ENCODE peak calls at places on chromosomes 2 and 18, in nine cellular contexts. L, T, W, D, Q, U, I, Z and M are unnamed samples.

GRCh38 chr2:105256431-105257047 is 15.0 kb downstream of the GPR45 start:
- DNase-seq in L (no peak), T (peak), W (no peak), D (no peak), Q (no peak), U (no peak), I (peak), Z (no peak), M (no peak)

GRCh38 chr2:112541315-112542122 is 746 bp upstream of the POLR1B start:
- DNase-seq in L (no peak), T (peak), W (peak), D (peak), Q (peak), U (peak), I (peak), Z (peak), M (no peak)

GRCh38 chr18:12990977-12991838 is at the start of gene CEP192:
- DNase-seq in L (peak), T (peak), W (peak), D (peak), Q (peak), U (peak), I (peak), Z (peak), M (peak)

GRCh38 chr2:88831792-88832248 is 140.3 kb downstream of the RPIA start:
- DNase-seq in L (peak), T (peak), W (peak), D (peak), Q (peak), U (peak), I (peak), Z (no peak), M (no peak)

GRCh38 chr2:17930773-17931172 is 52.3 kb downstream of the KCNS3 start:
- DNase-seq in L (no peak), T (no peak), W (no peak), D (no peak), Q (no peak), U (no peak), I (no peak), Z (no peak), M (no peak)

GRCh38 chr2:124838426-124838825 is 813.3 kb downstream of the CNTNAP5 start:
- DNase-seq in L (no peak), T (no peak), W (no peak), D (no peak), Q (no peak), U (no peak), I (peak), Z (no peak), M (no peak)

GRCh38 chr2:218224206-218224605 is 7.2 kb downstream of the ARPC2 start:
- DNase-seq in L (no peak), T (no peak), W (peak), D (no peak), Q (no peak), U (no peak), I (no peak), Z (no peak), M (no peak)

GRCh38 chr2:235142588-235142987 is 190.8 kb downstream of the SH3BP4 start:
- DNase-seq in L (no peak), T (no peak), W (no peak), D (no peak), Q (no peak), U (no peak), I (no peak), Z (no peak), M (no peak)

GRCh38 chr2:64525323-64525625 is 1.1 kb downstream of the AFTPH start:
- DNase-seq in L (no peak), T (no peak), W (peak), D (no peak), Q (no peak), U (no peak), I (peak), Z (no peak), M (no peak)

GRCh38 chr18:49666045-49666444 is 104.2 kb downstream of the LIPG start:
- DNase-seq in L (no peak), T (no peak), W (peak), D (peak), Q (no peak), U (no peak), I (peak), Z (no peak), M (no peak)

GRCh38 chr2:133641942-133642341 is 73.7 kb upstream of the NCKAP5 start:
- DNase-seq in L (no peak), T (no peak), W (no peak), D (no peak), Q (no peak), U (no peak), I (no peak), Z (no peak), M (no peak)

GRCh38 chr2:145653553-145653952 is 1133.6 kb upstream of the ZEB2 start:
- DNase-seq in L (no peak), T (no peak), W (no peak), D (no peak), Q (no peak), U (no peak), I (no peak), Z (no peak), M (no peak)

GRCh38 chr2:34822616-34823015 is 1223.5 kb upstream of the FAM98A start:
- DNase-seq in L (no peak), T (no peak), W (no peak), D (no peak), Q (no peak), U (no peak), I (no peak), Z (no peak), M (no peak)

GRCh38 chr2:143205106-143205764 is 76.0 kb downstream of the ARHGAP15 start:
- DNase-seq in L (peak), T (no peak), W (peak), D (peak), Q (no peak), U (no peak), I (peak), Z (no peak), M (no peak)

GRCh38 chr18:77013777-77014525 is 118.6 kb downstream of the MBP start:
- DNase-seq in L (no peak), T (peak), W (no peak), D (no peak), Q (peak), U (peak), I (no peak), Z (no peak), M (peak)

GRCh38 chr2:54687595-54688152 is 35.8 kb upstream of the EML6 start:
- DNase-seq in L (no peak), T (no peak), W (no peak), D (no peak), Q (no peak), U (no peak), I (no peak), Z (no peak), M (no peak)

GRCh38 chr2:13227543-13227942 is 510.8 kb downstream of the TRIB2 start:
- DNase-seq in L (no peak), T (no peak), W (no peak), D (no peak), Q (no peak), U (no peak), I (no peak), Z (no peak), M (no peak)

GRCh38 chr2:9168851-9169250 is 37.8 kb upstream of the ASAP2 start:
- DNase-seq in L (no peak), T (no peak), W (no peak), D (no peak), Q (no peak), U (no peak), I (no peak), Z (no peak), M (no peak)

GRCh38 chr2:5176764-5177163 is 515.4 kb upstream of the SOX11 start:
- DNase-seq in L (no peak), T (no peak), W (peak), D (no peak), Q (no peak), U (no peak), I (no peak), Z (no peak), M (no peak)

GRCh38 chr2:74834806-74835755 is 1.2 kb downstream of the HK2 start:
- DNase-seq in L (no peak), T (peak), W (no peak), D (peak), Q (peak), U (peak), I (peak), Z (no peak), M (no peak)

GRCh38 chr2:42566006-42566405 is 2.4 kb upstream of the MTA3 start:
- DNase-seq in L (no peak), T (no peak), W (no peak), D (no peak), Q (no peak), U (no peak), I (no peak), Z (no peak), M (no peak)

GRCh38 chr2:170716851-170717598 is 1.9 kb downstream of the SP5 start:
- DNase-seq in L (no peak), T (peak), W (peak), D (peak), Q (peak), U (peak), I (peak), Z (no peak), M (no peak)

GRCh38 chr2:41928593-41928992 is 119.2 kb upstream of the PKDCC start:
- DNase-seq in L (no peak), T (no peak), W (peak), D (peak), Q (no peak), U (no peak), I (peak), Z (no peak), M (no peak)

GRCh38 chr2:95350320-95351079 is 52.0 kb upstream of the FAHD2A start:
- DNase-seq in L (no peak), T (no peak), W (no peak), D (no peak), Q (no peak), U (no peak), I (no peak), Z (no peak), M (no peak)

GRCh38 chr2:117536139-117536538 is 278.4 kb upstream of the DDX18 start:
- DNase-seq in L (no peak), T (no peak), W (no peak), D (no peak), Q (no peak), U (no peak), I (no peak), Z (no peak), M (no peak)
- TF ChIP-seq CTCF in L (no peak), T (no peak), W (no peak), D (no peak), Q (peak), U (no peak), I (no peak), Z (no peak), M (peak)

GRCh38 chr2:222160944-222161343 is 137.9 kb downstream of the PAX3 start:
- DNase-seq in L (no peak), T (no peak), W (no peak), D (no peak), Q (no peak), U (no peak), I (no peak), Z (no peak), M (no peak)

GRCh38 chr2:222159221-222159620 is 139.6 kb downstream of the PAX3 start:
- DNase-seq in L (no peak), T (no peak), W (no peak), D (no peak), Q (no peak), U (no peak), I (no peak), Z (no peak), M (no peak)

DNA sequence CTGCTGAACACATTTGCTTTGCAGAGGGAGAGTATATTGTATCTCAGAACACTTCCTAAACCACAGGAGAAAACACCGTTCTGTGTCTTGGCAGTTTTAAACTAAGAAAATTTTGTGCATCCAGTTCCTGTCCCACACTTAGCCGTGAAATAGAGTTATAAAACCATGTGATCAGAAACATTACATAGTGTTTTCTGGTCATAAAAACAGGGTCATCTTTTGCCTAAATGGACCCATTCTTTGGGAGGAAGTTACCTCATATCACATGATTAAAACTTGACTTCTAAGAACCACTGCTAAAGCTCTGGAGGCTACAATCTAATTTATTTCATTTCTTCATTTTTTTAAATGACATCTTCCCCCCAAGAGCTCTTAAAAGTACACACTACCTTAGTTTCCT is 138.7 kb downstream of the PAX3 start:
- DNase-seq in L (no peak), T (no peak), W (no peak), D (no peak), Q (no peak), U (no peak), I (no peak), Z (no peak), M (no peak)
- H3K4me3 ChIP-seq in L (no peak), T (no peak), W (no peak), D (no peak), Q (no peak), U (no peak), I (no peak), Z (no peak), M (no peak)

DNA sequence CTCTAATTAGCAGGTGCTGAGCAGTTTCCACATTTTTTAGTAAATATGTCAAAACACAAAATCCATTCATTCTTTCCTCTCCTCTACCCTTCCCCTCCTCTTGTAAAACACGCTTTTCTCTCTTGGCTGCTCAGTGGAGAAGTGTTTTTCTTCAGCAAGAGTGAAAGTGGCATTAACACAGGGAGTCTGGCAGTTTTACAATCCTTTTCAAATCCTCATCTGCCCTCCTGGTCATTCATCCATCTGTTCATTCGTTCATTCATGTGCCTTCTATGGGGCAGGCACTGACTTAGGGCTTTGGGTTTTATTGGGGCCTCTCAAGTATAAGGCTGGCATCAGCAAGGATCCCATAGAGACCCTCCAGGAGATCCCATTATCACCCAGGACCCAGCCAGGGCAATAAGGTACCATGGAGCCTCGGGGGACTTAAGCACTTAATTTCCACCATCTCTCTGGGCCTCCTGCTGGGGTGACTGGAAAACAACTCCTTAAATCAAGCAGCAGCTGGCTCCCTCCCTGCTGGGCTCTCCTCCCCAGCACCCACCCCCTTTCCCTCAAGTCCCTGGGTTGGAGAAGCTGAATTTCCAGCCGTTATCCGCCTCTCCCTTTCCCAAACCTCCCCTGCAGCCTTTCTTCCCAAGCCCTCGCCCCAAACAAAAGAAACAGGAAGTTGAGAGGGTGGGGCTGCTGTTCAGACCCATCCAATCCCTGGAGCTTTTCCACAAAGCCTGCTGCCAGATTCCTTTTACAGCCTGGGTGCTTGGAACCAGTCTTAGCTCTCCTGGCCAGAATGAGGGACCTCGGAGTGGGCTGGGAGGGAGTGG is 32.6 kb downstream of the MARCHF4 start:
- DNase-seq in L (no peak), T (no peak), W (peak), D (peak), Q (no peak), U (peak), I (peak), Z (no peak), M (no peak)
- TF ChIP-seq CTCF in L (no peak), T (no peak), W (peak), D (peak), Q (no peak), U (no peak), I (peak), Z (no peak), M (no peak)

DNA sequence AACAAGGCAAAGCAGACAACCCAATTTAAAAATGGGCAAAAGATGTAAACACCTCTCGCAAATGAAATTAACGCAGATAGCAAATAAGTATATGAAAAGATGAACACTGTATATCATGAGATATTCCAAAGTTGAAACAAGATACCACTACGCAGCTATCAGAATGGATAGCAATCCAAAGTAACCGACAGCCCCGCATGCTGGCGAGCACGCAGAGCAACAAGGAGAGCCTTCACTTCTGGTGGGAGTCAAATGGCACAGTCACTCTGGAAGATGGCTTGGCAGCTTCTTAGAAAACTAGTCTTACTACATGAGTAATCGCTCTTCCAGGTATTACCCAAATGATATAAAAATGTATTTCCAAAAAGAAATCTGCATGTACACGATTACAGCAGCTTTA is 1.4 kb downstream of the NDUFA10 start:
- DNase-seq in L (no peak), T (peak), W (no peak), D (no peak), Q (no peak), U (no peak), I (no peak), Z (no peak), M (no peak)
- H3K4me3 ChIP-seq in L (peak), T (peak), W (no peak), D (peak), Q (peak), U (no peak), I (peak), Z (no peak), M (peak)

DNA sequence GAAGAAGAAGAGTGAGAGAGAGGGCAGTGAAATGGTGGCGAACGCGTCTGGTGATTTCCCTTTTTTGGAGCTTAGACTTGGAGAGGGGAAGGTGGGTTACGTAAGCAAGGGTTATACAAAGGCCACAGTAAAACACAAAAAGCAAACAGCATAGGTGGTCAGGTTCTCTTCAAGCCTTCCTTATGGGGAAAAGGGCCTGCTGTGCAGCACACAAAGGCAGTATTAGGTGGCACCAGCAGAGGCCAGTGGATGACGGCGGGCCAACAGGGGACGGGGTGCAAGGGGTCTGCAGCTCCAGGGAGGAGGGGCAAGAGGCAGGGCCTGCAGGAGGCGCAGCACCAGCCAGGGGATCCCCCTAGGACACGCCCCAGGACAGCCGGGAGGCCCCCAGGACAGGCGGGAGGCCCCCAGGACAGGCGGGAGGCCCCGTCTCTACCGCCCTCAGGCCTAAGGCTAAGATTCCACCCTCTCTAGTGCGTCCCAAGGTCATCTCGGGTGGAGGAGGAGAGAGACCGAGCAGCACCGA is 32.6 kb upstream of the NPC1 start:
- DNase-seq in L (no peak), T (no peak), W (no peak), D (no peak), Q (no peak), U (no peak), I (no peak), Z (no peak), M (no peak)
- TF ChIP-seq CTCF in L (no peak), T (no peak), W (peak), D (no peak), Q (no peak), U (no peak), I (peak), Z (no peak), M (no peak)

GRCh38 chr2:232925153-232925768 is 55.2 kb downstream of the SNORC start:
- DNase-seq in L (no peak), T (no peak), W (no peak), D (no peak), Q (no peak), U (no peak), I (no peak), Z (no peak), M (no peak)

GRCh38 chr2:232926448-232927040 is 56.5 kb downstream of the SNORC start:
- DNase-seq in L (no peak), T (no peak), W (no peak), D (no peak), Q (no peak), U (no peak), I (no peak), Z (no peak), M (no peak)

GRCh38 chr2:232925769-232926163 is 55.7 kb downstream of the SNORC start:
- DNase-seq in L (no peak), T (no peak), W (no peak), D (no peak), Q (no peak), U (no peak), I (no peak), Z (no peak), M (no peak)

GRCh38 chr2:232927041-232927792 is 57.2 kb downstream of the SNORC start:
- DNase-seq in L (no peak), T (no peak), W (no peak), D (no peak), Q (peak), U (no peak), I (no peak), Z (no peak), M (no peak)

DNA sequence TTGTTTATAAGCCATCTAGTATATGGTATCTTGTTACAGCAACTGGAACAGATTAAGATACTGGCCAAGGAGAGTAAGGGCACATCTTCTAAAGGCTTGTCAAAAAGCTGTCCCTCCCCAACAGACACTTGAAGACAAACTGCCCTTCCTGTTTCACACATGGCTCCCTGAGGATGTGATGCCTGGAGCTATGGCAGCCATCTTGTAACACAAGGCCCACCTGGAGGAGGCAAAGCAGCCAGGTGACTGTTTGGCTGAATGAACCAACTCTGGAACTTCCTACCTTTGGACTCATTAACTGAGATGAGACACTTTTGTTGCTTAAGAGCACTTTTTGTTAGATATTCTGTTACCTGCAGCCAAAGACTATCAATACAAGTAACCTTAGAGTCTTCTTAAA is 54.4 kb downstream of the SNORC start:
- DNase-seq in L (no peak), T (no peak), W (no peak), D (no peak), Q (no peak), U (no peak), I (no peak), Z (no peak), M (no peak)
- H3K4me3 ChIP-seq in L (no peak), T (no peak), W (no peak), D (no peak), Q (no peak), U (no peak), I (no peak), Z (no peak), M (no peak)

DNA sequence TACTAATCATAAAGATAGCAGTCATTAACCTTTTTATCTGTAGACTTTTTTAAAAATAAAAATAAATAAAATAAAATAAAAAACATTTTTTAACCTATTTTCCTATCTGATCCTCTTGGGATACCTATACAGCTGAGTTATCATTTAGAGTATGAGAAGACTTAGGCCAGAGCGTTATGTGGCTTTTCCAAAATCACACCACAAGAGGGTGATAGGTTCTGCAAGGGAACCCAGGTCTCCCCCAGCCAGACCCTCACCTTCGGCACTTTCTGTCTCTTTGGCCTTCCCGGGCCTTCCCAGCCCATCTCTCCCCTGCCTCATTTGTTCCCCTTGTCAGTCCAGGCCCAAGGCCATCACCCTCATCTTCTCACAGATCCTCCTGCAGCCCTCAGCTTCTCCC is 311.7 kb downstream of the SMAD2 start:
- DNase-seq in L (no peak), T (no peak), W (no peak), D (no peak), Q (no peak), U (no peak), I (no peak), Z (no peak), M (no peak)
- TF ChIP-seq CTCF in L (no peak), T (no peak), W (no peak), D (no peak), Q (no peak), U (no peak), I (no peak), Z (no peak), M (no peak)